ENCODE peak calls at places on chromosome 21, in seven cellular contexts. E is neural crest cell; Q is GM20000; O is K562; K is fibroblast of mammary gland; L is choroid plexus epithelial cell; X is CD4-positive, alpha-beta T cell. T is an unnamed sample.

GRCh38 chr21:42666023-42666747 is 12.8 kb downstream of the PDE9A start:
- DNase-seq in E (no peak), Q (no peak), O (peak; percentile 96), K (no peak), L (no peak), X (peak; percentile 31), T (no peak)

GRCh38 chr21:28256420-28256831 is 736.3 kb downstream of the LTN1 start:
- DNase-seq in E (no peak), Q (no peak), O (no peak), K (no peak), L (peak; percentile 51), X (no peak), T (no peak)

GRCh38 chr21:38489283-38489677 is 9.0 kb downstream of the ERG start:
- DNase-seq in E (no peak), Q (no peak), O (no peak), K (no peak), L (no peak), X (no peak), T (no peak)

GRCh38 chr21:15192243-15192642 is 127.4 kb upstream of the NRIP1 start:
- DNase-seq in E (no peak), Q (no peak), O (no peak), K (peak; percentile 79), L (no peak), X (no peak), T (no peak)

GRCh38 chr21:28294046-28294445 is 698.6 kb downstream of the LTN1 start:
- DNase-seq in E (no peak), Q (no peak), O (no peak), K (peak; percentile 21), L (peak; percentile 67), X (no peak), T (no peak)

GRCh38 chr21:43193651-43194302 is 25.0 kb downstream of the CRYAA start:
- DNase-seq in E (no peak), Q (no peak), O (no peak), K (peak; percentile 88), L (peak; percentile 90), X (no peak), T (no peak)

GRCh38 chr21:26748066-26748465 is 97.1 kb downstream of the ADAMTS1 start:
- DNase-seq in E (no peak), Q (no peak), O (no peak), K (no peak), L (no peak), X (no peak), T (no peak)

GRCh38 chr21:29789393-29789792 is 150.4 kb downstream of the GRIK1 start:
- DNase-seq in E (no peak), Q (no peak), O (no peak), K (no peak), L (no peak), X (no peak), T (no peak)

GRCh38 chr21:39911286-39911685 is 44.0 kb downstream of the PCP4 start:
- DNase-seq in E (no peak), Q (no peak), O (no peak), K (no peak), L (no peak), X (no peak), T (no peak)

GRCh38 chr21:29638138-29638537 is 301.7 kb downstream of the GRIK1 start:
- DNase-seq in E (no peak), Q (no peak), O (no peak), K (no peak), L (no peak), X (no peak), T (no peak)

GRCh38 chr21:25831300-25831699 is 96.5 kb downstream of the GABPA start:
- DNase-seq in E (no peak), Q (no peak), O (no peak), K (no peak), L (no peak), X (no peak), T (no peak)

GRCh38 chr21:39564200-39564599 is 48.5 kb upstream of the B3GALT5 start:
- DNase-seq in E (no peak), Q (no peak), O (no peak), K (no peak), L (no peak), X (no peak), T (no peak)

GRCh38 chr21:42406201-42406601 is 2.5 kb downstream of the UBASH3A start:
- DNase-seq in E (no peak), Q (no peak), O (no peak), K (no peak), L (no peak), X (no peak), T (no peak)

GRCh38 chr21:38914531-38915385 is 109.0 kb downstream of the ETS2 start:
- DNase-seq in E (no peak), Q (no peak), O (no peak), K (peak; percentile 31), L (peak; percentile 55), X (no peak), T (no peak)

GRCh38 chr21:30668776-30669175 is 26.1 kb downstream of the KRTAP20-3 start:
- DNase-seq in E (no peak), Q (no peak), O (no peak), K (no peak), L (no peak), X (no peak), T (no peak)

GRCh38 chr21:39788383-39788782 is 43.4 kb downstream of the IGSF5 start:
- DNase-seq in E (peak; percentile 70), Q (no peak), O (peak; percentile 28), K (peak; percentile 15), L (peak; percentile 61), X (no peak), T (peak; percentile 60)

GRCh38 chr21:36976882-36977651 is 10.6 kb upstream of the HLCS start:
- DNase-seq in E (peak; percentile 34), Q (peak; percentile 74), O (peak; percentile 62), K (peak; percentile 82), L (peak; percentile 89), X (no peak), T (peak; percentile 53)

GRCh38 chr21:37009740-37010341 is 3.3 kb downstream of the RIPPLY3 start:
- DNase-seq in E (peak; percentile 88), Q (peak; percentile 89), O (peak; percentile 89), K (peak; percentile 81), L (peak; percentile 91), X (peak; percentile 71), T (peak; percentile 96)

GRCh38 chr21:40015818-40016217 is 148.6 kb downstream of the PCP4 start:
- DNase-seq in E (no peak), Q (no peak), O (no peak), K (no peak), L (no peak), X (no peak), T (no peak)

GRCh38 chr21:37237346-37237745 is 29.8 kb downstream of the VPS26C start:
- DNase-seq in E (no peak), Q (no peak), O (no peak), K (no peak), L (no peak), X (no peak), T (no peak)

GRCh38 chr21:25837545-25838263 is 102.9 kb downstream of the GABPA start:
- DNase-seq in E (no peak), Q (no peak), O (no peak), K (peak; percentile 38), L (peak; percentile 79), X (no peak), T (no peak)

GRCh38 chr21:34072145-34073031 is 990 bp upstream of the MRPS6 start:
- DNase-seq in E (no peak), Q (no peak), O (no peak), K (no peak), L (no peak), X (no peak), T (no peak)
- TF ChIP-seq CTCF in E (no peak), Q (no peak), O (no peak), K (no peak), L (no peak), X (no peak), T (no peak)

DNA sequence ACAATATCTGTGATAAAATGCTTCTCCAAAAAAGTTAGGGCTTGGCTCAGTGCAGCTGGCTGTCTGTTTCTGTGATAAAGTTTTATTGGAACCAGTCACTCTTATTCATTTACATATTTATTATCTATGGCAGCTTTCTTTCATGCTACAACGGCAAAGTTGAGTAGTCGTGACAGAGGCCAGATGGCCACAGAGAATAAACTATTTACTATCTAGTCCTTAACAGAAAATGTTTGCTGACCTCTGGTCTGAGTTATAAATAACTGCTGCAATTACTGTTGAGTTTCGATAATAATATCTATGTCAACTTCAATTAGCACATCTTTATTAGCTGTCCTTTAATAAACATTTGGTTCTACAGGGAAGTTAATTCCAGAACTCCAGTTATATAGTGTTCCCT is 180.2 kb upstream of the RUNX1 start:
- DNase-seq in E (no peak), Q (no peak), O (no peak), K (no peak), L (no peak), X (no peak), T (no peak)
- TF ChIP-seq CTCF in E (no peak), Q (no peak), O (no peak), K (no peak), L (no peak), X (no peak), T (no peak)

DNA sequence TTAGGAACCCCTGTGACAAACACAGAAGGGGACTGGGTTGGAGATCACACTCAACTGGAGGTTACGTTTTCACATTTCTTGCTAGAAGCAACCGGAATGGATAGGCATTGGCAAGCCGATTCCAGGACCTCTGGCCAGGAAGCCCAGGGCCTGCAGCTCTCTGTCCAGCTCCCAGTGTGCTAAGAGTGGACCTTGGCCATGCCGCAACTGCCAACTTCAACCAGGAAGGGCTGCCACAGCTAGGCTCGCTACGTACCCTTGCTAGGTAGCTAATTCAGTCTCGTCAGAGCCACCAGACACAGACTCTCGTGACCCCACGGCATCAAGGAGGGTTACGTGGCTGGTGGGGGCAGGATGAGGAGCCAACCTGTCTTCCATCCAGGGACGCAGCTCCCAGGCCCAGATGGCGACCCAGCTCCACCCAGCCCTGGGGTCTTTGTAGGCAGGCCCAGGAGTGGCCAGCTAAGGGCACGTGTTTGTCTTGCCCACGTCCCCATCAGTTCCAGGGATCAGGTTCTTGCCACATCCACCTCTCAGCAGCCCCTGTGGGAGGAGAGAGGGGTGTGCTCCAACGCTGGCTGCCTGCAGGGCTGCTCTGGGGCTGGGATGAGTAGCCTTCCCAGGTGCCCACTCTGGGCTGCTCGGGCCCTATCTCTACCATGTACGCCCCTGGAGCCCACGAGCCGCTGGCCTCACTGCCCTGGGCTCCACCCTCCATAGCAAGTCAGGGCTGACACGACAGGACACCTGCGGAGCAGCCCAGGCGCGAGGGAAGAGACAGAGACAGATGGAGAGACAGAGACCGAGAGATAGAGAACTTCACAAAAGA is 39.2 kb downstream of the UBE2G2 start:
- DNase-seq in E (no peak), Q (no peak), O (no peak), K (no peak), L (no peak), X (no peak), T (no peak)
- TF ChIP-seq CTCF in E (no peak), Q (no peak), O (no peak), K (no peak), L (no peak), X (no peak), T (no peak)

GRCh38 chr21:32581732-32582131 is 3.6 kb downstream of the TCP10L start:
- DNase-seq in E (no peak), Q (no peak), O (no peak), K (no peak), L (no peak), X (no peak), T (no peak)

GRCh38 chr21:32576011-32576410 is 9.3 kb downstream of the TCP10L start:
- DNase-seq in E (no peak), Q (no peak), O (no peak), K (no peak), L (no peak), X (no peak), T (no peak)

GRCh38 chr21:32574946-32575925 is 10.1 kb downstream of the TCP10L start:
- DNase-seq in E (no peak), Q (no peak), O (no peak), K (no peak), L (no peak), X (no peak), T (no peak)

GRCh38 chr21:32580949-32581348 is 4.4 kb downstream of the TCP10L start:
- DNase-seq in E (no peak), Q (no peak), O (no peak), K (no peak), L (no peak), X (no peak), T (no peak)

GRCh38 chr21:32578107-32578691 is 7.1 kb downstream of the TCP10L start:
- DNase-seq in E (no peak), Q (no peak), O (peak; percentile 45), K (peak; percentile 6), L (peak; percentile 39), X (no peak), T (peak; percentile 54)
- TF ChIP-seq CTCF in E (peak; percentile 35), Q (peak; percentile 3), O (peak; percentile 82), K (peak; percentile 29), L (peak; percentile 61), X (no peak), T (no peak)